ENCODE peak calls at places on chromosome 9, in four cellular contexts. E is kidney tubule cell, Y is RPMI7951, P is PC-3. H is an unnamed sample.

GRCh38 chr9:87189006-87189405 is 241.7 kb upstream of the GAS1 start:
- DNase-seq in E (no peak), Y (no peak), P (no peak), H (no peak)

GRCh38 chr9:118643118-118643517 is 726.1 kb downstream of the BRINP1 start:
- DNase-seq in E (peak; percentile 99), Y (peak; percentile 93), P (peak; percentile 1), H (no peak)

GRCh38 chr9:22169243-22169642 is 160.1 kb upstream of the CDKN2B start:
- DNase-seq in E (no peak), Y (peak; percentile 59), P (peak; percentile 69), H (no peak)

GRCh38 chr9:374726-375125 is 160.1 kb downstream of the DOCK8 start:
- DNase-seq in E (no peak), Y (no peak), P (no peak), H (no peak)

GRCh38 chr9:121683652-121684051 is 32.2 kb downstream of the DAB2IP start:
- DNase-seq in E (no peak), Y (no peak), P (no peak), H (no peak)

GRCh38 chr9:94919376-94920098 is 193.0 kb downstream of the AOPEP start:
- DNase-seq in E (peak; percentile 34), Y (peak; percentile 54), P (peak; percentile 84), H (peak; percentile 96)

GRCh38 chr9:71763752-71764332 is 4.5 kb downstream of the CEMIP2 start:
- DNase-seq in E (peak; percentile 37), Y (no peak), P (peak; percentile 42), H (no peak)

GRCh38 chr9:129497064-129497836 is 123.7 kb downstream of the C9orf50 start:
- DNase-seq in E (peak; percentile 53), Y (no peak), P (no peak), H (no peak)

GRCh38 chr9:127975376-127976315 is 5.1 kb downstream of the EEIG1 start:
- DNase-seq in E (no peak), Y (no peak), P (no peak), H (no peak)

GRCh38 chr9:116809656-116810055 is 122.6 kb downstream of the TRIM32 start:
- DNase-seq in E (no peak), Y (no peak), P (no peak), H (no peak)

GRCh38 chr9:37471942-37472679 is 6.9 kb upstream of the ZBTB5 start:
- DNase-seq in E (peak; percentile 99), Y (peak; percentile 96), P (peak; percentile 96), H (peak; percentile 92)

GRCh38 chr9:129336601-129337286 is 158.7 kb upstream of the IER5L start:
- DNase-seq in E (peak; percentile 24), Y (peak; percentile 16), P (no peak), H (no peak)

GRCh38 chr9:35733109-35733541 is 659 bp downstream of the CREB3 start:
- DNase-seq in E (peak; percentile 86), Y (peak; percentile 53), P (peak; percentile 68), H (peak; percentile 66)

GRCh38 chr9:69945671-69946141 is 97.9 kb upstream of the MAMDC2 start:
- DNase-seq in E (peak; percentile 46), Y (peak; percentile 69), P (no peak), H (no peak)

GRCh38 chr9:135716045-135716444 is 14.1 kb downstream of the KCNT1 start:
- DNase-seq in E (no peak), Y (no peak), P (no peak), H (no peak)

GRCh38 chr9:128723352-128723865 is 518 bp downstream of the ZDHHC12 start:
- DNase-seq in E (no peak), Y (no peak), P (no peak), H (no peak)

GRCh38 chr9:83956288-83957028 is 23.6 kb downstream of the HNRNPK start:
- DNase-seq in E (peak; percentile 81), Y (peak; percentile 70), P (peak; percentile 61), H (peak; percentile 65)

GRCh38 chr9:95505676-95506437 is 10.9 kb downstream of the PTCH1 start:
- DNase-seq in E (peak; percentile 49), Y (peak; percentile 55), P (peak; percentile 23), H (peak; percentile 81)

GRCh38 chr9:36400332-36401178 is 486 bp upstream of the RNF38 start:
- DNase-seq in E (peak; percentile 90), Y (peak; percentile 82), P (peak; percentile 79), H (peak; percentile 96)

GRCh38 chr9:14383296-14383695 is 69.4 kb upstream of the NFIB start:
- DNase-seq in E (peak; percentile 63), Y (peak; percentile 34), P (no peak), H (peak; percentile 10)

GRCh38 chr9:84597131-84597530 is 72.4 kb upstream of the NTRK2 start:
- DNase-seq in E (no peak), Y (no peak), P (no peak), H (peak; percentile 8)

GRCh38 chr9:16824545-16825041 is 45.9 kb downstream of the BNC2 start:
- DNase-seq in E (peak; percentile 37), Y (peak; percentile 65), P (peak; percentile 54), H (peak; percentile 27)

GRCh38 chr9:91481971-91482370 is 58.3 kb upstream of the NFIL3 start:
- DNase-seq in E (no peak), Y (no peak), P (no peak), H (no peak)

GRCh38 chr9:116112236-116112635 is 41.4 kb upstream of the PAPPA start:
- DNase-seq in E (peak; percentile 27), Y (no peak), P (peak; percentile 39), H (no peak)

H was measured in Daoy.